ENCODE peak calls at places on chromosome 2, in six cellular contexts. H, G, P, C, W and D are unnamed samples. For H4K20me1 and H3K79me2, the result is how much of the 10 kb centered on the place peaks cover.

GRCh38 chr2:134089454-134089853 is 164.4 kb upstream of the MGAT5 start:
- DNase-seq in C (no peak), W (no peak), G (no peak), P (no peak), H (no peak), D (no peak)

GRCh38 chr2:85936421-85937068 is 47.8 kb upstream of the ST3GAL5 start:
- DNase-seq in W (no peak), C (no peak), P (no peak), G (no peak), H (peak), D (no peak)

GRCh38 chr2:12862541-12862940 is 145.8 kb downstream of the TRIB2 start:
- DNase-seq in H (no peak), G (no peak), P (no peak), C (no peak), W (no peak), D (no peak)

GRCh38 chr2:105391058-105391627 is 7.7 kb downstream of the FHL2 start:
- DNase-seq in P (no peak), G (no peak), W (no peak), H (peak), C (no peak), D (no peak)

GRCh38 chr2:63078852-63079606 is 28.4 kb downstream of the OTX1 start:
- DNase-seq in C (no peak), W (peak), H (no peak), G (peak), P (peak), D (no peak)

GRCh38 chr2:120005834-120006521 is 6.9 kb upstream of the EPB41L5 start:
- DNase-seq in P (no peak), H (no peak), C (no peak), G (no peak), W (no peak), D (no peak)

GRCh38 chr2:66872056-66872821 is 437.3 kb downstream of the MEIS1 start:
- DNase-seq in P (no peak), G (no peak), C (peak), W (no peak), H (peak), D (no peak)

GRCh38 chr2:121489944-121490585 is 40.6 kb upstream of the RNU4ATAC start:
- DNase-seq in G (no peak), C (no peak), P (no peak), W (no peak), H (peak), D (no peak)

GRCh38 chr2:112474844-112475486 is 7.0 kb upstream of the TTL start:
- DNase-seq in C (no peak), H (peak), P (no peak), W (no peak), G (no peak), D (no peak)

GRCh38 chr2:178202927-178203326 is 8.6 kb downstream of the OSBPL6 start:
- DNase-seq in C (no peak), P (no peak), G (no peak), W (no peak), H (no peak), D (no peak)

GRCh38 chr2:224025874-224026273 is 13.2 kb downstream of the SERPINE2 start:
- DNase-seq in C (no peak), H (no peak), W (no peak), G (no peak), P (no peak), D (no peak)

GRCh38 chr2:119795309-119796303 is 35.9 kb downstream of the PTPN4 start:
- DNase-seq in G (no peak), H (no peak), W (no peak), P (no peak), C (no peak), D (no peak)

GRCh38 chr2:166135849-166136258 is 8.0 kb upstream of the SCN1A start:
- DNase-seq in C (no peak), G (no peak), P (no peak), H (no peak), W (no peak), D (no peak)

GRCh38 chr2:51695531-51695930 is 663.6 kb upstream of the NRXN1 start:
- DNase-seq in G (no peak), P (no peak), C (peak), H (peak), W (no peak), D (no peak)

GRCh38 chr2:120224256-120224655 is 1.1 kb upstream of the TMEM185B start:
- DNase-seq in H (no peak), C (no peak), W (peak), G (no peak), P (no peak), D (no peak)

GRCh38 chr2:239086325-239087020 is 238.6 kb downstream of the TWIST2 start:
- DNase-seq in H (no peak), P (no peak), C (no peak), G (no peak), W (no peak), D (no peak)

GRCh38 chr2:3944071-3944470 is 240.7 kb downstream of the DCDC2C start:
- DNase-seq in H (no peak), G (no peak), C (no peak), W (no peak), P (no peak), D (no peak)

GRCh38 chr2:164621761-164622105 is 451 bp upstream of the GRB14 start:
- DNase-seq in W (peak), P (no peak), H (no peak), C (no peak), G (no peak), D (no peak)

GRCh38 chr2:96864343-96865091 is 5.4 kb downstream of the SEMA4C start:
- DNase-seq in H (no peak), G (no peak), P (no peak), C (no peak), W (no peak), D (no peak)

GRCh38 chr2:134306521-134306920 is 52.6 kb downstream of the MGAT5 start:
- DNase-seq in G (no peak), W (no peak), C (no peak), P (no peak), H (no peak), D (no peak)

GRCh38 chr2:167240671-167241070 is 352.4 kb downstream of the XIRP2 start:
- DNase-seq in H (peak), P (no peak), G (no peak), C (peak), W (no peak), D (no peak)

GRCh38 chr2:135159191-135159590 is 107.1 kb downstream of the RAB3GAP1 start:
- DNase-seq in P (no peak), W (no peak), H (no peak), C (no peak), G (no peak), D (no peak)

GRCh38 chr2:129176375-129176774 is 803.1 kb upstream of the RAB6C start:
- DNase-seq in W (no peak), P (no peak), H (no peak), G (no peak), C (no peak), D (no peak)

GRCh38 chr2:11129598-11130449 is 25.4 kb upstream of the SLC66A3 start:
- DNase-seq in C (no peak), W (peak), P (peak), G (peak), H (no peak), D (no peak)

GRCh38 chr2:160376576-160376975 is 117.0 kb downstream of the RBMS1 start:
- DNase-seq in H (peak), C (peak), P (peak), W (no peak), G (no peak), D (no peak)

GRCh38 chr2:17578466-17578928 is 38.0 kb downstream of the VSNL1 start:
- DNase-seq in W (peak), H (no peak), C (no peak), P (no peak), G (peak), D (no peak)

GRCh38 chr2:204027105-204027504 is 90.5 kb downstream of the ICOS start:
- DNase-seq in P (no peak), C (peak), G (no peak), W (no peak), H (peak), D (peak)

GRCh38 chr2:55862673-55863390 is 60.8 kb downstream of the EFEMP1 start:
- DNase-seq in P (no peak), G (no peak), C (peak), W (no peak), H (peak), D (peak)

GRCh38 chr2:172103471-172104292 is 982 bp upstream of the DLX2 start:
- DNase-seq in P (peak), G (peak), C (peak), H (peak), W (peak), D (no peak)

GRCh38 chr2:37689751-37690150 is 18.3 kb upstream of the CDC42EP3 start:
- DNase-seq in C (no peak), G (no peak), W (no peak), H (no peak), P (no peak), D (no peak)

GRCh38 chr2:125837108-125837507 is 818.9 kb upstream of the GYPC start:
- DNase-seq in G (no peak), C (no peak), P (peak), H (no peak), W (no peak), D (no peak)

GRCh38 chr2:222893716-222894115 is 32.9 kb downstream of the ACSL3 start:
- DNase-seq in C (no peak), W (no peak), G (no peak), P (no peak), H (no peak), D (no peak)
- H3K9ac ChIP-seq in C (no peak), W (no peak), G (no peak), P (no peak), H (no peak), D (no peak)

DNA sequence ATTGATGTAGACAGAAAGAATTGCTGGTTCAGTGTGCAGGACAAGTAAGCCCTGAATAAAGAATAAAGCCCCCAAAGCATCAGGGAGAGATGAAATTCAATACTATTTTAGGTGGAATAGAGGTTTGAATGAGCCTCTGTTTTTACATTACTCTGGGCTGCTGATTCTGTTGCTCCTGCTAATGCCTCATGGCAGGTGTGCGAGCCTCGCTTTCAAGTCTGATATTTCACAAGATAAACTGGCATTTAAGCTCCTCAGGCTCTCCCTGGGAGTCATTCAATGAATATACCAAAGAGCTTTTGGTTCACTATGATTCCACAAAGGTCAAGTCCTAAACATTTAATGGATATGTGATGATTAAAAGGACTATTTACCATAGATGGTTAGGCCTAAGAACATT is 601.0 kb upstream of the SLC39A10 start:
- DNase-seq in G (no peak), H (no peak), P (no peak), W (no peak), C (no peak), D (no peak)
- H4K20me1 ChIP-seq in G (under half), H (under half), P (under half), W (under half), C (under half), D (under half)

GRCh38 chr2:143148757-143149156 is 19.5 kb downstream of the ARHGAP15 start:
- DNase-seq in G (no peak), P (no peak), C (no peak), W (no peak), H (no peak), D (no peak)

GRCh38 chr2:143151111-143151752 is 22.0 kb downstream of the ARHGAP15 start:
- DNase-seq in P (no peak), C (no peak), W (no peak), G (no peak), H (no peak), D (no peak)

GRCh38 chr2:143150287-143150686 is 21.1 kb downstream of the ARHGAP15 start:
- DNase-seq in P (no peak), W (no peak), G (no peak), H (no peak), C (no peak), D (no peak)

GRCh38 chr2:143152219-143152618 is 23.0 kb downstream of the ARHGAP15 start:
- DNase-seq in H (no peak), C (no peak), P (no peak), W (no peak), G (no peak), D (no peak)

GRCh38 chr2:143152652-143153051 is 23.4 kb downstream of the ARHGAP15 start:
- DNase-seq in C (no peak), H (no peak), G (no peak), W (no peak), P (no peak), D (no peak)
- H3K79me2 ChIP-seq in C (under half), H (under half), G (under half), W (under half), P (under half), D (under half)

GRCh38 chr2:64092502-64092901 is 51.7 kb downstream of the PELI1 start:
- DNase-seq in H (no peak), G (no peak), C (no peak), P (no peak), W (no peak), D (no peak)

GRCh38 chr2:64090264-64090663 is 54.0 kb downstream of the PELI1 start:
- DNase-seq in C (no peak), P (no peak), H (no peak), G (no peak), W (no peak), D (no peak)

GRCh38 chr2:64085936-64086335 is 58.3 kb downstream of the PELI1 start:
- DNase-seq in C (no peak), H (no peak), G (no peak), P (no peak), W (no peak), D (no peak)

GRCh38 chr2:64081046-64081445 is 61.8 kb upstream of the VPS54 start:
- DNase-seq in W (no peak), P (no peak), H (no peak), G (no peak), C (no peak), D (no peak)

GRCh38 chr2:64086347-64087082 is 57.7 kb downstream of the PELI1 start:
- DNase-seq in W (no peak), G (no peak), H (no peak), C (no peak), P (no peak), D (no peak)
- H3K9ac ChIP-seq in W (no peak), G (no peak), H (no peak), C (no peak), P (no peak), D (no peak)

DNA sequence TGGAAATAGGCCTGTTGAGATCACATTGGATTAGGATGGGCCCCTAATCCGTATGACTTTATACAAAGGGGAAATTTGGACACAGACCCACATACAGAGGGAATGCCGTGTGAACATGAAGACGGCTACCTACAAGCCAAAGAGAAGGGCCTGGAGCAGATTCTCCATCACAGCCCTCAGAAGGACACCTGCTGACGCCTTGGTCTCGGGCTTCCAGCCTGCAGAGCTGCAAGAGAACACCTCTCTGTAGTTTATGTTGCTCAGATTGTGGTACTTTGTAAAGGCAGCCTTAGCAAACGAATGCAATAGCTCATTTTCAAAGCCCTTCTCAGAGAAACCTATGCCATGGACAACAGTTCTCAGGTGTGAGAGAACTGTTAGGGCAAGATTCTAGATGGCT is 86.1 kb downstream of the LONRF2 start:
- DNase-seq in C (no peak), W (no peak), G (no peak), H (no peak), P (no peak), D (no peak)
- H4K20me1 ChIP-seq in C (under half), W (under half), G (under half), H (under half), P (under half), D (under half)

DNA sequence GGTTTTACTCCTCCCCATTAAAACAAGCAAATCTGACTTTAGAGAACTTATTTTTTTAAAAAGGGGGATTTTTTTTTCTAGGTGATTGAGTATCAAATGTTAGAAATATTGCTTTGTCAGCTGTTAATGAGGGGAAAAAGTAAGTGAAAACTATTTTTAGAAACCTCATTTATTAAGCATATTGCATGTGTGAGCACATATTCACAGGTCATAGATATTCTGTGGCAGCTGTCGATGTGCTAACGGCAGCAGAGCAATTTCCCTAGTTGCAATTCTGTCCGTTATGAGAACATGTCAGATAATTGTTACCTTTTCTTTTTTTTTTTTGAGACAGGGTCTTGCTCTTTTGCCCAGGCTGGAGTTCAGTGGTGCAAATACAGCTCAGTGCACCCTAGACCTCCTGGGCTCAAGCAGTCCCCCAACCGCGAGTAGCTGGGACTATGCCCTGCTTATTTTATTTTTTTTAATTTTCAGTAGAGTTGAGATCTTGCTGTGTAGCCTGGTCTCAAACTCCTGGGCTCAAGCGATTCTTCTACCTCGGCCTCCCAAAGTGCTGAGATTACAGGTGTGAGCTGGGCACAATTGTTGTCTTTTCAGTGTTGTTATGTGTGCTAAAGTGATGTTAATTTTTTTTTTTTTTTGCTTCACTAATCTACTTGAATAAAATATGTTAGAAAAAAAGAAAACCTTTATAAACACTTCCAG is 69.8 kb downstream of the MTA3 start:
- DNase-seq in W (no peak), G (no peak), H (no peak), P (no peak), C (no peak), D (no peak)
- H3K79me2 ChIP-seq in W (under half), G (under half), H (under half), P (half or more), C (under half), D (under half)

GRCh38 chr2:19355931-19356544 is 2.4 kb downstream of the OSR1 start:
- DNase-seq in H (no peak), W (no peak), G (no peak), C (peak), P (peak), D (no peak)
- H3K9ac ChIP-seq in H (peak), W (no peak), G (no peak), C (peak), P (no peak), D (no peak)

GRCh38 chr2:101847661-101848339 is 144.0 kb upstream of the IL1R2 start:
- DNase-seq in W (no peak), P (no peak), G (no peak), C (no peak), H (no peak), D (no peak)

GRCh38 chr2:101848790-101849410 is 142.9 kb upstream of the IL1R2 start:
- DNase-seq in C (no peak), H (no peak), W (no peak), P (no peak), G (no peak), D (no peak)

GRCh38 chr2:101852824-101853223 is 138.9 kb upstream of the IL1R2 start:
- DNase-seq in P (no peak), H (no peak), W (no peak), G (no peak), C (no peak), D (no peak)

GRCh38 chr2:101850991-101851390 is 140.8 kb upstream of the IL1R2 start:
- DNase-seq in G (no peak), P (no peak), W (no peak), C (no peak), H (no peak), D (no peak)

DNA sequence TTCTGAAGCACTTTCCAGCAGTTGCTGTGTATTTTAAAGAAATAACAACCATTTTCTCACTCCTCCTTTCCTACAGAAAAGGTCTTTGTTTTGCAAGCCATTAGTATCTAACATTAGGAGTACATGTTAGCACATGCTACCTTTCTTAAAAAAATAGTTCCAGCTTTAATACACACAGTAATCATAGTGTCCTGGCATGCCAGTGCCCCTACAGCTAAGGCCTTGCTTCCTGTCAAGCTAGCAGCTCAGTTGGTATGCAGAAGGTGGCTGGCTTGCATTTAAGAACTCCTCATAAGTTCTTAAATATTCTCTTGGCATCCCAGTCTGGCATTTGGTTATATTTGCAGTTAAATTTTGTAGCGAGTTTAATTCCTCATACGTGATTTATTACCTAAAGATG is 141.3 kb upstream of the IL1R2 start:
- DNase-seq in G (no peak), W (no peak), C (no peak), P (no peak), H (no peak), D (peak)
- H4K20me1 ChIP-seq in G (under half), W (under half), C (under half), P (under half), H (half or more), D (under half)

GRCh38 chr2:9228088-9228751 is 21.6 kb downstream of the ASAP2 start:
- DNase-seq in H (peak), C (peak), W (no peak), G (no peak), P (no peak), D (no peak)

GRCh38 chr2:9228781-9229469 is 22.3 kb downstream of the ASAP2 start:
- DNase-seq in H (no peak), G (no peak), C (no peak), W (no peak), P (no peak), D (no peak)

GRCh38 chr2:9225806-9226205 is 19.2 kb downstream of the ASAP2 start:
- DNase-seq in H (no peak), C (no peak), P (no peak), G (no peak), W (no peak), D (no peak)

GRCh38 chr2:9229470-9229820 is 22.8 kb downstream of the ASAP2 start:
- DNase-seq in C (no peak), W (no peak), H (no peak), P (no peak), G (no peak), D (no peak)

GRCh38 chr2:9226458-9227380 is 20.1 kb downstream of the ASAP2 start:
- DNase-seq in G (no peak), W (no peak), C (no peak), P (no peak), H (no peak), D (no peak)
- H3K79me2 ChIP-seq in G (under half), W (under half), C (half or more), P (half or more), H (half or more), D (half or more)